ENCODE peak calls at places on chromosomes 7 and 10, in four cellular contexts. V, P, U and N are unnamed samples.

GRCh38 chr7:16369851-16370250 is 51.5 kb downstream of the CRPPA start:
- DNase-seq in V (no peak), P (no peak), U (no peak), N (no peak)

GRCh38 chr10:59907537-59907917 is 1.2 kb upstream of the CCDC6 start:
- DNase-seq in U (no peak), V (no peak), P (peak; percentile 40), N (peak; percentile 19)

GRCh38 chr10:106795619-106796018 is 368.9 kb downstream of the SORCS1 start:
- DNase-seq in V (peak; percentile 10), U (peak; percentile 41), P (no peak), N (peak; percentile 1)

GRCh38 chr10:95308389-95309302 is 17.8 kb upstream of the PDLIM1 start:
- DNase-seq in P (peak; percentile 97), U (peak; percentile 80), V (peak; percentile 98), N (peak; percentile 99)

GRCh38 chr7:24336461-24336860 is 52.5 kb downstream of the NPY start:
- DNase-seq in V (no peak), U (no peak), P (no peak), N (no peak)

GRCh38 chr10:22534849-22535604 is 179.4 kb downstream of the PIP4K2A start:
- DNase-seq in V (peak; percentile 46), U (no peak), P (peak; percentile 65), N (peak; percentile 51)

GRCh38 chr7:100614308-100614861 is 2.0 kb downstream of the MOSPD3 start:
- DNase-seq in V (no peak), U (no peak), P (no peak), N (no peak)

GRCh38 chr7:2195403-2196246 is 37.1 kb downstream of the MAD1L1 start:
- DNase-seq in P (no peak), U (no peak), V (no peak), N (no peak)

GRCh38 chr7:125661-126060 is 66.7 kb upstream of the FAM20C start:
- DNase-seq in P (peak; percentile 9), V (no peak), U (no peak), N (no peak)

GRCh38 chr10:17001961-17002749 is 127.5 kb downstream of the CUBN start:
- DNase-seq in V (peak; percentile 99), P (peak; percentile 99), U (peak; percentile 44), N (peak; percentile 98)

GRCh38 chr7:55366461-55367138 is 1.5 kb downstream of the LANCL2 start:
- DNase-seq in V (peak; percentile 11), P (peak; percentile 20), U (peak; percentile 52), N (no peak)

GRCh38 chr10:23754179-23754578 is 315.3 kb downstream of the OTUD1 start:
- DNase-seq in U (no peak), V (no peak), P (no peak), N (no peak)